ENCODE peak calls at places on chromosomes 6 and 20, in ten cellular contexts. One of them, this sample, is unnamed.

GRCh38 chr20:62117362-62117646 is 5.0 kb upstream of the LSM14B start:
- DNase-seq in AG04450: no peak
- DNase-seq in RWPE1: no peak
- DNase-seq in cardiac fibroblast: no peak
- DNase-seq in fibroblast of lung: no peak
- DNase-seq in right atrium auricular region: no peak
- DNase-seq in colonic mucosa: no peak
- DNase-seq in CD14-positive monocyte: no peak
- DNase-seq in lower lobe of right lung: no peak
- DNase-seq in astrocyte of the cerebellum: no peak
- DNase-seq in this sample: no peak

GRCh38 chr20:4069741-4070140 is 54.4 kb upstream of the RNF24 start:
- DNase-seq in AG04450: no peak
- DNase-seq in RWPE1: no peak
- DNase-seq in cardiac fibroblast: peak
- DNase-seq in fibroblast of lung: peak
- DNase-seq in right atrium auricular region: no peak
- DNase-seq in colonic mucosa: no peak
- DNase-seq in CD14-positive monocyte: no peak
- DNase-seq in lower lobe of right lung: no peak
- DNase-seq in astrocyte of the cerebellum: no peak
- DNase-seq in this sample: no peak

GRCh38 chr6:151121900-151122299 is 117.9 kb upstream of the AKAP12 start:
- DNase-seq in AG04450: no peak
- DNase-seq in RWPE1: no peak
- DNase-seq in cardiac fibroblast: no peak
- DNase-seq in fibroblast of lung: peak
- DNase-seq in right atrium auricular region: no peak
- DNase-seq in colonic mucosa: no peak
- DNase-seq in CD14-positive monocyte: no peak
- DNase-seq in lower lobe of right lung: no peak
- DNase-seq in astrocyte of the cerebellum: no peak
- DNase-seq in this sample: peak

GRCh38 chr20:38181207-38181693 is 16.2 kb upstream of the TGM2 start:
- DNase-seq in AG04450: no peak
- DNase-seq in RWPE1: no peak
- DNase-seq in cardiac fibroblast: no peak
- DNase-seq in fibroblast of lung: no peak
- DNase-seq in right atrium auricular region: no peak
- DNase-seq in colonic mucosa: no peak
- DNase-seq in CD14-positive monocyte: no peak
- DNase-seq in lower lobe of right lung: no peak
- DNase-seq in astrocyte of the cerebellum: no peak
- DNase-seq in this sample: no peak

GRCh38 chr20:52313335-52313963 is 121.9 kb upstream of the ZFP64 start:
- DNase-seq in AG04450: no peak
- DNase-seq in RWPE1: peak
- DNase-seq in cardiac fibroblast: peak
- DNase-seq in fibroblast of lung: peak
- DNase-seq in right atrium auricular region: no peak
- DNase-seq in colonic mucosa: no peak
- DNase-seq in CD14-positive monocyte: no peak
- DNase-seq in lower lobe of right lung: no peak
- DNase-seq in astrocyte of the cerebellum: no peak
- DNase-seq in this sample: peak

GRCh38 chr6:84428300-84428907 is 201.0 kb upstream of the CEP162 start:
- DNase-seq in AG04450: no peak
- DNase-seq in RWPE1: peak
- DNase-seq in cardiac fibroblast: peak
- DNase-seq in fibroblast of lung: peak
- DNase-seq in right atrium auricular region: peak
- DNase-seq in colonic mucosa: peak
- DNase-seq in CD14-positive monocyte: no peak
- DNase-seq in lower lobe of right lung: peak
- DNase-seq in astrocyte of the cerebellum: peak
- DNase-seq in this sample: peak

GRCh38 chr6:21138359-21139094 is 455.0 kb upstream of the SOX4 start:
- DNase-seq in AG04450: no peak
- DNase-seq in RWPE1: no peak
- DNase-seq in cardiac fibroblast: no peak
- DNase-seq in fibroblast of lung: no peak
- DNase-seq in right atrium auricular region: no peak
- DNase-seq in colonic mucosa: no peak
- DNase-seq in CD14-positive monocyte: no peak
- DNase-seq in lower lobe of right lung: no peak
- DNase-seq in astrocyte of the cerebellum: peak
- DNase-seq in this sample: no peak

GRCh38 chr6:131733376-131734016 is 22.7 kb upstream of the CTAGE9 start:
- DNase-seq in AG04450: no peak
- DNase-seq in RWPE1: no peak
- DNase-seq in cardiac fibroblast: peak
- DNase-seq in fibroblast of lung: peak
- DNase-seq in right atrium auricular region: no peak
- DNase-seq in colonic mucosa: no peak
- DNase-seq in CD14-positive monocyte: no peak
- DNase-seq in lower lobe of right lung: no peak
- DNase-seq in astrocyte of the cerebellum: peak
- DNase-seq in this sample: peak

GRCh38 chr6:31143148-31143547 is 4.3 kb upstream of the PSORS1C2 start:
- DNase-seq in AG04450: peak
- DNase-seq in RWPE1: no peak
- DNase-seq in cardiac fibroblast: peak
- DNase-seq in fibroblast of lung: peak
- DNase-seq in right atrium auricular region: peak
- DNase-seq in colonic mucosa: no peak
- DNase-seq in CD14-positive monocyte: no peak
- DNase-seq in lower lobe of right lung: no peak
- DNase-seq in astrocyte of the cerebellum: peak
- DNase-seq in this sample: no peak

GRCh38 chr20:18721716-18722115 is 91.9 kb upstream of the SCP2D1 start:
- DNase-seq in AG04450: no peak
- DNase-seq in RWPE1: no peak
- DNase-seq in cardiac fibroblast: no peak
- DNase-seq in fibroblast of lung: no peak
- DNase-seq in right atrium auricular region: no peak
- DNase-seq in colonic mucosa: no peak
- DNase-seq in CD14-positive monocyte: no peak
- DNase-seq in lower lobe of right lung: no peak
- DNase-seq in astrocyte of the cerebellum: no peak
- DNase-seq in this sample: no peak

GRCh38 chr20:18719426-18719825 is 94.2 kb upstream of the SCP2D1 start:
- DNase-seq in AG04450: no peak
- DNase-seq in RWPE1: no peak
- DNase-seq in cardiac fibroblast: peak
- DNase-seq in fibroblast of lung: peak
- DNase-seq in right atrium auricular region: no peak
- DNase-seq in colonic mucosa: no peak
- DNase-seq in CD14-positive monocyte: no peak
- DNase-seq in lower lobe of right lung: no peak
- DNase-seq in astrocyte of the cerebellum: peak
- DNase-seq in this sample: no peak

GRCh38 chr20:18715564-18715963 is 98.0 kb upstream of the SCP2D1 start:
- DNase-seq in AG04450: no peak
- DNase-seq in RWPE1: no peak
- DNase-seq in cardiac fibroblast: no peak
- DNase-seq in fibroblast of lung: no peak
- DNase-seq in right atrium auricular region: no peak
- DNase-seq in colonic mucosa: no peak
- DNase-seq in CD14-positive monocyte: no peak
- DNase-seq in lower lobe of right lung: no peak
- DNase-seq in astrocyte of the cerebellum: no peak
- DNase-seq in this sample: no peak

GRCh38 chr20:18717062-18717461 is 96.5 kb upstream of the SCP2D1 start:
- DNase-seq in AG04450: no peak
- DNase-seq in RWPE1: no peak
- DNase-seq in cardiac fibroblast: no peak
- DNase-seq in fibroblast of lung: no peak
- DNase-seq in right atrium auricular region: no peak
- DNase-seq in colonic mucosa: no peak
- DNase-seq in CD14-positive monocyte: no peak
- DNase-seq in lower lobe of right lung: no peak
- DNase-seq in astrocyte of the cerebellum: no peak
- DNase-seq in this sample: no peak

GRCh38 chr20:18718129-18718528 is 95.5 kb upstream of the SCP2D1 start:
- DNase-seq in AG04450: no peak
- DNase-seq in RWPE1: no peak
- DNase-seq in cardiac fibroblast: no peak
- DNase-seq in fibroblast of lung: no peak
- DNase-seq in right atrium auricular region: no peak
- DNase-seq in colonic mucosa: no peak
- DNase-seq in CD14-positive monocyte: no peak
- DNase-seq in lower lobe of right lung: no peak
- DNase-seq in astrocyte of the cerebellum: no peak
- DNase-seq in this sample: no peak
- TF ChIP-seq CTCF in AG04450: no peak
- TF ChIP-seq CTCF in RWPE1: no peak
- TF ChIP-seq CTCF in cardiac fibroblast: no peak
- TF ChIP-seq CTCF in fibroblast of lung: no peak
- TF ChIP-seq CTCF in right atrium auricular region: no peak
- TF ChIP-seq CTCF in colonic mucosa: no peak
- TF ChIP-seq CTCF in CD14-positive monocyte: no peak
- TF ChIP-seq CTCF in lower lobe of right lung: no peak
- TF ChIP-seq CTCF in astrocyte of the cerebellum: no peak
- TF ChIP-seq CTCF in this sample: peak

DNA sequence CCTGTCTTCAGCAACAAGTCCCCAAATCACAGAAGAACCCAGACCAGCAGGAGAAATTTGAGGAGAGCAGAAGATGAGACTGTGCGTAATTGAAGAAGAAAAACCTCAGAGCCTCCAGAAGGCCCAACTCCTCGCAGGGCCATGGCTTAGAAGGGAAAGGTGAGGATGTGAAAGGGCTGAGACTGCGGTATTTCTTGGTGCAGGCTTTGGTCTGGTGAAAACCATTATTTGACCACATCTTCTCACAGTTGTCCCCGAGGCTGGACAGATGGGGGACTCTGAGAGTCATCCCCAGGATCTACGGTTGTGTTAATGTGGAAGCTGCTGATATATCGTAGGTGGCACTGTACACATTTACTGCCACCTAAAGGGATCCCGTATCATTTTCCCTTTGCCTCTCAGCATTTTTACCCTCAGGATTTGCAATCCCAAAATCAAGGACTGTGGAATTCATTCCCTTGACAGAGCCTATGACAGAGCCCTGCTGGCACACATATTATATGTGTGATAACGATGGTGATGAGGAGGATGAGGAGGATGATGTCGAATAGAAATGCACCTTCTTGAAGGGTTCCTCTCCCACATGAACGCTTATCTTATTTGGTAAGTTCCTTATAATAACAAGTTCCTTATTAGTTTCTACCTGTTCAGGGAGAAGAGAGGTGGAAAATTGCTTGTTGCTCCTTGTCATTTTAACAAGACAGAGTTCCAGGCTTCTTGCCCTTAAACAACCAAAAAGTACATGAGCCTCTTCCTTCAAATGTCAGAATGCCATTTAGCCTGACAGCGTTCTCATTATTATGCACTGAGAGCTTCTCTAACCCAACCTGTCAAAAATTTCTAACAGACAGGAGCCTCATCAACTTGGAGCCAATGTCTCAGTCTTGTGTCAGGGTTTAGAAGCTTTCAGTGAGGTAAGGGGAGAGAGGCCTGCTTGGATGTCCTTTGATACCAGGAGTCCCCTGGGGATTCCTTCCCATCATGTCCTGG is 135.8 kb downstream of the PXDC1 start:
- DNase-seq in AG04450: no peak
- DNase-seq in RWPE1: no peak
- DNase-seq in cardiac fibroblast: no peak
- DNase-seq in fibroblast of lung: no peak
- DNase-seq in right atrium auricular region: no peak
- DNase-seq in colonic mucosa: no peak
- DNase-seq in CD14-positive monocyte: no peak
- DNase-seq in lower lobe of right lung: no peak
- DNase-seq in astrocyte of the cerebellum: no peak
- DNase-seq in this sample: no peak
- TF ChIP-seq CTCF in AG04450: no peak
- TF ChIP-seq CTCF in RWPE1: no peak
- TF ChIP-seq CTCF in cardiac fibroblast: no peak
- TF ChIP-seq CTCF in fibroblast of lung: no peak
- TF ChIP-seq CTCF in right atrium auricular region: no peak
- TF ChIP-seq CTCF in colonic mucosa: no peak
- TF ChIP-seq CTCF in CD14-positive monocyte: no peak
- TF ChIP-seq CTCF in lower lobe of right lung: no peak
- TF ChIP-seq CTCF in astrocyte of the cerebellum: no peak
- TF ChIP-seq CTCF in this sample: no peak

DNA sequence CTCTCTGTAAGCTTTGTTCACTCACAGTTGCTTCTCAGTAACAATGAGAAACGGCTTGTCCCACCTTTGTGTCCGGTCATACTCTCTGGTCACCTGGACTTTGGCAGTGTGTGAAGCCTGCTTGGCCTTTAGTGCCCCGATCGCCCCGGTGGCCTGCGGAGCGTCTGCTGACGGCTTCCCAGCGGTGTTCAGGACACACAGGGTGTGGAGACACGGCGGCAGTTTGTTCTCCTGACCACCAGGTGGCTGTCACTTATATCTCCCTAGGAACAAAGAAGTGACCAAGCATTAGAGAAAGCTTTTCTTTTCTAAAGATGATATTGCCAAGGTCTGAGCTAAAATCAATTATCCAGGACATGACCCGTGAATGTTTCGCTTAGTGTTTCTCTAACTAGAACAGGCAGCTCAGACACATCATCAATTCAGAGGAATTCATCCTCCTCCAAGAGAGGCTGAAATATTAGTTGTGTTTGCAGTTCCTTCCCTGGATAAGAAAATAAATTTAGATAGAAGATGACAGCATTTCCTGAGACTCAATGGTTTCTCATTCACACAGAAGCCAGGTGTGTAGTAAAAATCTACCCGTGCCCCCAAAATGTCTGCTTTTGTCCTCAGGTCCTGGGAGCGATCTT is 167.4 kb upstream of the THBS2 start:
- DNase-seq in AG04450: no peak
- DNase-seq in RWPE1: no peak
- DNase-seq in cardiac fibroblast: peak
- DNase-seq in fibroblast of lung: peak
- DNase-seq in right atrium auricular region: no peak
- DNase-seq in colonic mucosa: no peak
- DNase-seq in CD14-positive monocyte: no peak
- DNase-seq in lower lobe of right lung: no peak
- DNase-seq in astrocyte of the cerebellum: no peak
- DNase-seq in this sample: no peak
- TF ChIP-seq CTCF in AG04450: peak
- TF ChIP-seq CTCF in RWPE1: no peak
- TF ChIP-seq CTCF in cardiac fibroblast: peak
- TF ChIP-seq CTCF in fibroblast of lung: peak
- TF ChIP-seq CTCF in right atrium auricular region: no peak
- TF ChIP-seq CTCF in colonic mucosa: peak
- TF ChIP-seq CTCF in CD14-positive monocyte: no peak
- TF ChIP-seq CTCF in lower lobe of right lung: no peak
- TF ChIP-seq CTCF in astrocyte of the cerebellum: peak
- TF ChIP-seq CTCF in this sample: peak

DNA sequence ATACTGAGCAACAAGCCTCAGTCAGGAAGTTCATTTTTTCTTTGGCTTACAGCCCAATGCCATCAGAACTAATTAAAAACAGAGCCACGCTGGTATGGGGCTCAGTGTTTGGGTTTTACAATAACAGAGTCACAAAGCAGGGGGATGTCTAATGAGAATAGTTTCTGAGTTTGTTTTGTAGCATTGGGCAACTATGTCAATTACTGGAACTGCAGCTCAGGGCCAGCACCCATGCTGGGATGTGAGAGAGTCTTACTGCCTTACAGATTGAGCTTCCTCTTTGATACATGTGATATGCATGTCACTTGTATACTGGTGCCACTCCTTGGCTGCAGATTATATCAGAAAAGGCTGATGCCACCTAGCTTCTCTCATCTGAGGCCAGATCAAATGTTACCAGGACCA is 117.6 kb downstream of the TFAP2B start:
- DNase-seq in AG04450: no peak
- DNase-seq in RWPE1: no peak
- DNase-seq in cardiac fibroblast: no peak
- DNase-seq in fibroblast of lung: no peak
- DNase-seq in right atrium auricular region: no peak
- DNase-seq in colonic mucosa: no peak
- DNase-seq in CD14-positive monocyte: no peak
- DNase-seq in lower lobe of right lung: no peak
- DNase-seq in astrocyte of the cerebellum: peak
- DNase-seq in this sample: no peak
- TF ChIP-seq CTCF in AG04450: no peak
- TF ChIP-seq CTCF in RWPE1: no peak
- TF ChIP-seq CTCF in cardiac fibroblast: no peak
- TF ChIP-seq CTCF in fibroblast of lung: no peak
- TF ChIP-seq CTCF in right atrium auricular region: no peak
- TF ChIP-seq CTCF in colonic mucosa: no peak
- TF ChIP-seq CTCF in CD14-positive monocyte: no peak
- TF ChIP-seq CTCF in lower lobe of right lung: no peak
- TF ChIP-seq CTCF in astrocyte of the cerebellum: no peak
- TF ChIP-seq CTCF in this sample: no peak